ENCODE peak calls at places on chromosome 18, in four cellular contexts. R, Y, G and F are unnamed samples.

GRCh38 chr18:22032392-22032961 is 136.9 kb upstream of the GATA6 start:
- DNase-seq in R (peak; percentile 57), Y (no peak), G (no peak), F (peak; percentile 70)

GRCh38 chr18:3402962-3403585 is 46.9 kb upstream of the TGIF1 start:
- DNase-seq in R (peak; percentile 61), Y (no peak), G (peak; percentile 45), F (no peak)

GRCh38 chr18:8858888-8859511 is 153.6 kb downstream of the MTCL1 start:
- DNase-seq in R (peak; percentile 97), Y (no peak), G (no peak), F (peak; percentile 20)

GRCh38 chr18:48929951-48930713 is 20.6 kb downstream of the SMAD7 start:
- DNase-seq in R (peak; percentile 81), Y (no peak), G (no peak), F (peak; percentile 59)

GRCh38 chr18:73979742-73980141 is 167.9 kb downstream of the FBXO15 start:
- DNase-seq in R (no peak), Y (no peak), G (no peak), F (no peak)

GRCh38 chr18:73948497-73948896 is 199.1 kb downstream of the FBXO15 start:
- DNase-seq in R (peak; percentile 54), Y (no peak), G (no peak), F (peak; percentile 21)

GRCh38 chr18:66346833-66347595 is 256.9 kb downstream of the CDH19 start:
- DNase-seq in R (no peak), Y (no peak), G (no peak), F (no peak)

GRCh38 chr18:10860382-10860781 is 289.0 kb downstream of the PIEZO2 start:
- DNase-seq in R (no peak), Y (no peak), G (no peak), F (no peak)

GRCh38 chr18:67661555-67661954 is 145.0 kb upstream of the DSEL start:
- DNase-seq in R (no peak), Y (no peak), G (no peak), F (no peak)

GRCh38 chr18:78587626-78588600 is 391.7 kb upstream of the SALL3 start:
- DNase-seq in R (no peak), Y (no peak), G (no peak), F (no peak)

GRCh38 chr18:49020129-49020528 is 69.4 kb upstream of the SMAD7 start:
- DNase-seq in R (no peak), Y (peak; percentile 49), G (no peak), F (no peak)

GRCh38 chr18:5543036-5543671 is 643 bp downstream of the EPB41L3 start:
- DNase-seq in R (no peak), Y (no peak), G (no peak), F (no peak)

GRCh38 chr18:3319399-3319798 is 57.5 kb downstream of the MYL12B start:
- DNase-seq in R (no peak), Y (no peak), G (no peak), F (no peak)

GRCh38 chr18:31648966-31649429 is 35.4 kb downstream of the B4GALT6 start:
- DNase-seq in R (peak; percentile 45), Y (no peak), G (peak; percentile 71), F (peak; percentile 28)

GRCh38 chr18:52409732-52410131 is 69.7 kb downstream of the DCC start:
- DNase-seq in R (no peak), Y (no peak), G (no peak), F (peak; percentile 20)

GRCh38 chr18:60090170-60090569 is 190.4 kb downstream of the PMAIP1 start:
- DNase-seq in R (peak; percentile 8), Y (no peak), G (peak; percentile 5), F (no peak)

GRCh38 chr18:45764000-45764686 is 40.2 kb downstream of the SLC14A1 start:
- DNase-seq in R (peak; percentile 37), Y (no peak), G (no peak), F (no peak)

GRCh38 chr18:54822872-54823845 is 5.1 kb upstream of the RAB27B start:
- DNase-seq in R (peak; percentile 87), Y (no peak), G (no peak), F (peak; percentile 41)

GRCh38 chr18:7459851-7460774 is 107.0 kb upstream of the PTPRM start:
- DNase-seq in R (peak; percentile 3), Y (no peak), G (no peak), F (no peak)

GRCh38 chr18:26052497-26052896 is 37.9 kb downstream of the SS18 start:
- DNase-seq in R (no peak), Y (no peak), G (no peak), F (no peak)

GRCh38 chr18:44507729-44508325 is 172.9 kb upstream of the SETBP1 start:
- DNase-seq in R (peak; percentile 68), Y (peak; percentile 67), G (no peak), F (no peak)

GRCh38 chr18:10054366-10054765 is 140.6 kb downstream of the VAPA start:
- DNase-seq in R (no peak), Y (peak; percentile 32), G (no peak), F (no peak)

GRCh38 chr18:7737483-7737882 is 170.4 kb downstream of the PTPRM start:
- DNase-seq in R (no peak), Y (no peak), G (no peak), F (no peak)

GRCh38 chr18:71942433-71942832 is 601.7 kb downstream of the CBLN2 start:
- DNase-seq in R (no peak), Y (no peak), G (no peak), F (no peak)
- TF ChIP-seq CTCF in R (no peak), Y (no peak), G (no peak), F (no peak)

GRCh38 chr18:1526996-1527395 is 622.3 kb downstream of the ADCYAP1 start:
- DNase-seq in R (peak; percentile 6), Y (no peak), G (no peak), F (no peak)
- TF ChIP-seq CTCF in R (no peak), Y (no peak), G (no peak), F (no peak)

DNA sequence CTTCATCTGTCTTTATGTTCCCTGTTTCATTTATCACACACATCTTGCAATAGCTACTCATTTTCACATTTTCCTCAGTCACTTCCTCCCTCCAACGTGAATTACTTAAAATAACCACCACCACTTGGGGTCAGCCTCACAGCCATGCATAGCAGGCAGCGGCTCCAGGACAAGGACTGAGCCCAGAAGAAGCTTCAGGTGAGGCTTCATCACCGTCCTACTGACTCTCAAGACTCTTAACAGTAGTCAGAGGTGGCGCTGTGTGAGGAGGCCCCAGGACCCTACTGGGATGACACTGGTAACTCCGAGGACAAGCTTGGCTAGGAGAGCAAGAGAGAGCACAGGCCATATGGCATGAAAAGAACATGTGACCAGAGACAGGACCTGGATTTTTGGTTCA is 15.5 kb upstream of the ST8SIA5 start:
- DNase-seq in R (no peak), Y (no peak), G (no peak), F (no peak)
- TF ChIP-seq CTCF in R (no peak), Y (no peak), G (no peak), F (no peak)

GRCh38 chr18:41906528-41907256 is 48.3 kb upstream of the PIK3C3 start:
- DNase-seq in R (peak; percentile 69), Y (no peak), G (peak; percentile 34), F (no peak)
- TF ChIP-seq CTCF in R (peak; percentile 51), Y (peak; percentile 60), G (peak; percentile 42), F (peak; percentile 61)

GRCh38 chr18:30440351-30440750 is 602.2 kb downstream of the DSC3 start:
- DNase-seq in R (no peak), Y (no peak), G (no peak), F (no peak)
- TF ChIP-seq CTCF in R (no peak), Y (no peak), G (no peak), F (no peak)

GRCh38 chr18:12520442-12520992 is 112.8 kb downstream of the PRELID3A start:
- DNase-seq in R (peak; percentile 19), Y (no peak), G (no peak), F (no peak)
- TF ChIP-seq CTCF in R (no peak), Y (no peak), G (no peak), F (no peak)

GRCh38 chr18:59055345-59056032 is 84.2 kb upstream of the SEC11C start:
- DNase-seq in R (peak; percentile 39), Y (no peak), G (no peak), F (no peak)
- TF ChIP-seq CTCF in R (peak; percentile 35), Y (no peak), G (peak; percentile 12), F (no peak)

DNA sequence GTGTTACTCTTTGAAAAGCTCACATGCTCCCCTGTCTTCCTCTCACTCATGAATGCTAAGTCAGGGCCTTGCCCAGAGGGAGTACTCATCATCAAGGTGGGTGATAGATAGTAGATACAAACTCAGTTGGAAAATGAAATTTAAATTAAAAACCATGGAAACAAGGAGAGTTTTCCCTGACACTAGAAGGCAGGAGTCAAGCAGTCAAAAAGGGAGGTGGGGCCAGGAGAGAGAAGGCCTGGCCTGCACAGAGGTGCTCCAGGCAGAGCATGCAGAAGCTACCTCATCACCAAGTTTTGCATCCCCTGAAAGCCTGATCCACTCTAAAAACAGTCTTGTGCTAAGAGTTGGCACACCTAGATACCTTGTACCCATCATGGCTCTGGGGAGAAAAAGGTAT is 143.7 kb downstream of the MYO5B start:
- DNase-seq in R (peak; percentile 1), Y (no peak), G (no peak), F (peak; percentile 50)
- TF ChIP-seq CTCF in R (no peak), Y (no peak), G (no peak), F (peak; percentile 39)

DNA sequence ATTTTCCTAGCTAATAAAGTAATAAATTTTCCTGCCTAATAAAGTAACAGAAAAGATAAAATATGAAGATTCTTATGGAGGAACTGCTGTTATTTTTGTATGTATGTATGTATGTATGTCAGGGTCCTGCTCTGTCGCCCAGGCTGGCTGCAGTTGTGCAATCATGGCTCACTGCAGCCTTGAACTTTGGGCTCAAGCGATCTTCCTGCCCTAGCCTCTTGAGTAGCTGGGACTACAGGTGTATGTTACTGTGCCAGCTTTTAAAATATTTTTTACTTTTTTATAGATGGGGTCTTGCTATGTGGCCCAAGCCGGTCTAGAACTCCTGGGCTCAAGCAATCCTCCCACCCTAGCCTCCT is 26.7 kb downstream of the ANKRD29 start:
- DNase-seq in R (no peak), Y (no peak), G (no peak), F (no peak)
- TF ChIP-seq CTCF in R (no peak), Y (no peak), G (no peak), F (no peak)

GRCh38 chr18:27685807-27686412 is 491.0 kb downstream of the CDH2 start:
- DNase-seq in R (peak; percentile 69), Y (no peak), G (no peak), F (peak; percentile 48)
- TF ChIP-seq CTCF in R (peak; percentile 83), Y (peak; percentile 14), G (peak; percentile 50), F (peak; percentile 70)